ENCODE peak calls at places on chromosomes 16 and 17, in five cellular contexts. One of them, this sample, is unnamed.

GRCh38 chr16:57988929-57989328 is 11.5 kb downstream of the ZNF319 start:
- DNase-seq in neuronal stem cell: no peak
- DNase-seq in H1: no peak
- DNase-seq in mesenchymal stem cell: no peak
- DNase-seq in trophoblast cell: no peak
- DNase-seq in this sample: peak

GRCh38 chr16:11383481-11384183 is 38.4 kb downstream of the RMI2 start:
- DNase-seq in neuronal stem cell: no peak
- DNase-seq in H1: no peak
- DNase-seq in mesenchymal stem cell: no peak
- DNase-seq in trophoblast cell: no peak
- DNase-seq in this sample: no peak

GRCh38 chr17:74959826-74960738 is 12.5 kb downstream of the HID1 start:
- DNase-seq in neuronal stem cell: no peak
- DNase-seq in H1: no peak
- DNase-seq in mesenchymal stem cell: no peak
- DNase-seq in trophoblast cell: no peak
- DNase-seq in this sample: peak

GRCh38 chr17:60321336-60322055 is 70.4 kb downstream of the USP32 start:
- DNase-seq in neuronal stem cell: no peak
- DNase-seq in H1: no peak
- DNase-seq in mesenchymal stem cell: no peak
- DNase-seq in trophoblast cell: no peak
- DNase-seq in this sample: no peak

GRCh38 chr16:590165-590874 is 454 bp downstream of the RAB40C start:
- DNase-seq in neuronal stem cell: no peak
- DNase-seq in H1: no peak
- DNase-seq in mesenchymal stem cell: peak
- DNase-seq in trophoblast cell: no peak
- DNase-seq in this sample: no peak

GRCh38 chr17:79993390-79994221 is 42.1 kb downstream of the TBC1D16 start:
- DNase-seq in neuronal stem cell: no peak
- DNase-seq in H1: peak
- DNase-seq in mesenchymal stem cell: peak
- DNase-seq in trophoblast cell: peak
- DNase-seq in this sample: peak

GRCh38 chr17:2580641-2581040 is 12.8 kb upstream of the PAFAH1B1 start:
- DNase-seq in neuronal stem cell: peak
- DNase-seq in H1: no peak
- DNase-seq in mesenchymal stem cell: no peak
- DNase-seq in trophoblast cell: no peak
- DNase-seq in this sample: no peak

GRCh38 chr17:40315206-40315605 is 6.2 kb downstream of the RARA start:
- DNase-seq in neuronal stem cell: no peak
- DNase-seq in H1: no peak
- DNase-seq in mesenchymal stem cell: no peak
- DNase-seq in trophoblast cell: no peak
- DNase-seq in this sample: no peak

GRCh38 chr16:84356591-84357116 is 11.7 kb upstream of the ATP2C2 start:
- DNase-seq in neuronal stem cell: peak
- DNase-seq in H1: no peak
- DNase-seq in mesenchymal stem cell: no peak
- DNase-seq in trophoblast cell: no peak
- DNase-seq in this sample: no peak

GRCh38 chr17:46788796-46789195 is 29.7 kb downstream of the WNT3 start:
- DNase-seq in neuronal stem cell: no peak
- DNase-seq in H1: no peak
- DNase-seq in mesenchymal stem cell: no peak
- DNase-seq in trophoblast cell: no peak
- DNase-seq in this sample: no peak

GRCh38 chr17:46783031-46783593 is 35.4 kb downstream of the WNT3 start:
- DNase-seq in neuronal stem cell: no peak
- DNase-seq in H1: no peak
- DNase-seq in mesenchymal stem cell: no peak
- DNase-seq in trophoblast cell: no peak
- DNase-seq in this sample: no peak

GRCh38 chr17:46787478-46787877 is 31.0 kb downstream of the WNT3 start:
- DNase-seq in neuronal stem cell: no peak
- DNase-seq in H1: no peak
- DNase-seq in mesenchymal stem cell: no peak
- DNase-seq in trophoblast cell: no peak
- DNase-seq in this sample: no peak

GRCh38 chr17:46788300-46788699 is 30.2 kb downstream of the WNT3 start:
- DNase-seq in neuronal stem cell: no peak
- DNase-seq in H1: no peak
- DNase-seq in mesenchymal stem cell: no peak
- DNase-seq in trophoblast cell: no peak
- DNase-seq in this sample: no peak

DNA sequence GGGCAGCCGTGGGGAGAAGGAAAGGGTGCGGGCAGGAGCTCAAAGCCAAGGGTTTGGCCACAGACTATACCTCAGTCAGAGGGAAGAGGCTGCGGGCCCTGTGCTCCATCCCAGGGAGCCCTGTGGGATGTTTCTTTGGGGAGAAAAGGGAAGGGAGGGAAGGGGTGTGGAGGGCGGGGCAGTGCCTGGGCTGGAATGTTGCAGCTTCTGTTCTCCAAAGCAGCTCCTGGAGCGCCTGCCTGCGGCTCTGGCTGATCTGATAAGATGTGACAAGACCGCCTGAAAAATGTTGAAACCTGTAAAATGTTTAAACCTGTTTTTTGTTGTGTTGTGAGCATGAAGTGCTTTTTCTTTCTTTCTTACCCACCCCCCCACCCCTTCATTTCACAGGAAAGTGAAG is 32.8 kb downstream of the WNT3 start:
- DNase-seq in neuronal stem cell: no peak
- DNase-seq in H1: no peak
- DNase-seq in mesenchymal stem cell: no peak
- DNase-seq in trophoblast cell: peak
- DNase-seq in this sample: peak
- H2BK12ac ChIP-seq in neuronal stem cell: peak
- H2BK12ac ChIP-seq in H1: no peak
- H2BK12ac ChIP-seq in mesenchymal stem cell: no peak
- H2BK12ac ChIP-seq in trophoblast cell: peak
- H2BK12ac ChIP-seq in this sample: no peak

GRCh38 chr16:8736123-8736680 is 61.2 kb downstream of the TMEM186 start:
- DNase-seq in neuronal stem cell: no peak
- DNase-seq in H1: no peak
- DNase-seq in mesenchymal stem cell: no peak
- DNase-seq in trophoblast cell: no peak
- DNase-seq in this sample: no peak
- H3K9ac ChIP-seq in neuronal stem cell: no peak
- H3K9ac ChIP-seq in H1: no peak
- H3K9ac ChIP-seq in mesenchymal stem cell: no peak
- H3K9ac ChIP-seq in trophoblast cell: no peak
- H3K9ac ChIP-seq in this sample: no peak

GRCh38 chr16:65648111-65648510 is 526.2 kb upstream of the CDH11 start:
- DNase-seq in neuronal stem cell: no peak
- DNase-seq in H1: no peak
- DNase-seq in mesenchymal stem cell: no peak
- DNase-seq in trophoblast cell: no peak
- DNase-seq in this sample: no peak
- H2BK12ac ChIP-seq in neuronal stem cell: no peak
- H2BK12ac ChIP-seq in H1: no peak
- H2BK12ac ChIP-seq in mesenchymal stem cell: no peak
- H2BK12ac ChIP-seq in trophoblast cell: no peak
- H2BK12ac ChIP-seq in this sample: no peak

GRCh38 chr16:56848955-56849689 is 15.9 kb upstream of the SLC12A3 start:
- DNase-seq in neuronal stem cell: no peak
- DNase-seq in H1: no peak
- DNase-seq in mesenchymal stem cell: peak
- DNase-seq in trophoblast cell: no peak
- DNase-seq in this sample: no peak
- H3K9ac ChIP-seq in neuronal stem cell: no peak
- H3K9ac ChIP-seq in H1: no peak
- H3K9ac ChIP-seq in mesenchymal stem cell: peak
- H3K9ac ChIP-seq in trophoblast cell: no peak
- H3K9ac ChIP-seq in this sample: no peak